ENCODE peak calls at places on chromosomes 11 and 22, in nine cellular contexts. One of them, this sample, is unnamed.
A peak's percentile ranks its signal among the peaks of the same experiment; 100 is the strongest.

GRCh38 chr11:83725718-83726117 is 439.6 kb upstream of the CCDC90B start:
- DNase-seq in tibial artery: no peak
- DNase-seq in NB4: no peak
- DNase-seq in CD8-positive, alpha-beta T cell: no peak
- DNase-seq in IMR-90: no peak
- DNase-seq in breast epithelium: no peak
- DNase-seq in cardiac muscle cell: peak; percentile 22
- DNase-seq in fibroblast of the aortic adventitia: peak; percentile 10
- DNase-seq in fibroblast of lung: peak; percentile 30
- DNase-seq in this sample: no peak

GRCh38 chr11:33500865-33501479 is 199.7 kb downstream of the C11orf91 start:
- DNase-seq in tibial artery: no peak
- DNase-seq in NB4: peak; percentile 33
- DNase-seq in CD8-positive, alpha-beta T cell: no peak
- DNase-seq in IMR-90: peak; percentile 65
- DNase-seq in breast epithelium: no peak
- DNase-seq in cardiac muscle cell: peak; percentile 60
- DNase-seq in fibroblast of the aortic adventitia: peak; percentile 70
- DNase-seq in fibroblast of lung: peak; percentile 50
- DNase-seq in this sample: peak; percentile 25

GRCh38 chr22:22721681-22722309 is 77.4 kb downstream of the GGTLC2 start:
- DNase-seq in tibial artery: no peak
- DNase-seq in NB4: peak; percentile 66
- DNase-seq in CD8-positive, alpha-beta T cell: peak; percentile 24
- DNase-seq in IMR-90: peak; percentile 83
- DNase-seq in breast epithelium: no peak
- DNase-seq in cardiac muscle cell: peak; percentile 84
- DNase-seq in fibroblast of the aortic adventitia: peak; percentile 70
- DNase-seq in fibroblast of lung: peak; percentile 46
- DNase-seq in this sample: peak; percentile 90

GRCh38 chr11:25775608-25776007 is 556.3 kb upstream of the ANO3 start:
- DNase-seq in tibial artery: no peak
- DNase-seq in NB4: no peak
- DNase-seq in CD8-positive, alpha-beta T cell: no peak
- DNase-seq in IMR-90: no peak
- DNase-seq in breast epithelium: no peak
- DNase-seq in cardiac muscle cell: no peak
- DNase-seq in fibroblast of the aortic adventitia: no peak
- DNase-seq in fibroblast of lung: no peak
- DNase-seq in this sample: no peak

GRCh38 chr22:17436981-17437410 is 67.7 kb downstream of the CECR2 start:
- DNase-seq in tibial artery: no peak
- DNase-seq in NB4: no peak
- DNase-seq in CD8-positive, alpha-beta T cell: no peak
- DNase-seq in IMR-90: no peak
- DNase-seq in breast epithelium: no peak
- DNase-seq in cardiac muscle cell: no peak
- DNase-seq in fibroblast of the aortic adventitia: no peak
- DNase-seq in fibroblast of lung: no peak
- DNase-seq in this sample: no peak

GRCh38 chr11:37370817-37371216 is 772.8 kb upstream of the RAG2 start:
- DNase-seq in tibial artery: no peak
- DNase-seq in NB4: no peak
- DNase-seq in CD8-positive, alpha-beta T cell: no peak
- DNase-seq in IMR-90: no peak
- DNase-seq in breast epithelium: no peak
- DNase-seq in cardiac muscle cell: no peak
- DNase-seq in fibroblast of the aortic adventitia: no peak
- DNase-seq in fibroblast of lung: peak; percentile 21
- DNase-seq in this sample: no peak

GRCh38 chr11:103358251-103358650 is 249.0 kb downstream of the DYNC2H1 start:
- DNase-seq in tibial artery: no peak
- DNase-seq in NB4: no peak
- DNase-seq in CD8-positive, alpha-beta T cell: no peak
- DNase-seq in IMR-90: peak; percentile 71
- DNase-seq in breast epithelium: no peak
- DNase-seq in cardiac muscle cell: no peak
- DNase-seq in fibroblast of the aortic adventitia: peak; percentile 35
- DNase-seq in fibroblast of lung: peak; percentile 78
- DNase-seq in this sample: peak; percentile 82

GRCh38 chr11:9689721-9690120 is 25.8 kb downstream of the SWAP70 start:
- DNase-seq in tibial artery: no peak
- DNase-seq in NB4: no peak
- DNase-seq in CD8-positive, alpha-beta T cell: no peak
- DNase-seq in IMR-90: no peak
- DNase-seq in breast epithelium: no peak
- DNase-seq in cardiac muscle cell: peak; percentile 30
- DNase-seq in fibroblast of the aortic adventitia: peak; percentile 92
- DNase-seq in fibroblast of lung: peak; percentile 47
- DNase-seq in this sample: no peak

GRCh38 chr11:11959601-11960000 is 48.8 kb downstream of the DKK3 start:
- DNase-seq in tibial artery: no peak
- DNase-seq in NB4: no peak
- DNase-seq in CD8-positive, alpha-beta T cell: no peak
- DNase-seq in IMR-90: no peak
- DNase-seq in breast epithelium: no peak
- DNase-seq in cardiac muscle cell: no peak
- DNase-seq in fibroblast of the aortic adventitia: no peak
- DNase-seq in fibroblast of lung: no peak
- DNase-seq in this sample: no peak
- TF ChIP-seq CTCF in tibial artery: no peak
- TF ChIP-seq CTCF in NB4: no peak
- TF ChIP-seq CTCF in CD8-positive, alpha-beta T cell: no peak
- TF ChIP-seq CTCF in IMR-90: no peak
- TF ChIP-seq CTCF in breast epithelium: no peak
- TF ChIP-seq CTCF in cardiac muscle cell: no peak
- TF ChIP-seq CTCF in fibroblast of the aortic adventitia: no peak
- TF ChIP-seq CTCF in fibroblast of lung: no peak
- TF ChIP-seq CTCF in this sample: no peak

GRCh38 chr11:68852628-68853027 is 10.9 kb upstream of the CPT1A start:
- DNase-seq in tibial artery: no peak
- DNase-seq in NB4: no peak
- DNase-seq in CD8-positive, alpha-beta T cell: no peak
- DNase-seq in IMR-90: no peak
- DNase-seq in breast epithelium: no peak
- DNase-seq in cardiac muscle cell: no peak
- DNase-seq in fibroblast of the aortic adventitia: no peak
- DNase-seq in fibroblast of lung: no peak
- DNase-seq in this sample: no peak

GRCh38 chr11:68854273-68854958 is 12.7 kb upstream of the CPT1A start:
- DNase-seq in tibial artery: no peak
- DNase-seq in NB4: no peak
- DNase-seq in CD8-positive, alpha-beta T cell: no peak
- DNase-seq in IMR-90: no peak
- DNase-seq in breast epithelium: no peak
- DNase-seq in cardiac muscle cell: no peak
- DNase-seq in fibroblast of the aortic adventitia: no peak
- DNase-seq in fibroblast of lung: no peak
- DNase-seq in this sample: no peak

GRCh38 chr11:68859123-68859522 is 17.4 kb upstream of the CPT1A start:
- DNase-seq in tibial artery: no peak
- DNase-seq in NB4: no peak
- DNase-seq in CD8-positive, alpha-beta T cell: no peak
- DNase-seq in IMR-90: no peak
- DNase-seq in breast epithelium: no peak
- DNase-seq in cardiac muscle cell: no peak
- DNase-seq in fibroblast of the aortic adventitia: no peak
- DNase-seq in fibroblast of lung: no peak
- DNase-seq in this sample: no peak

GRCh38 chr11:68857037-68857586 is 15.4 kb upstream of the CPT1A start:
- DNase-seq in tibial artery: no peak
- DNase-seq in NB4: no peak
- DNase-seq in CD8-positive, alpha-beta T cell: no peak
- DNase-seq in IMR-90: no peak
- DNase-seq in breast epithelium: no peak
- DNase-seq in cardiac muscle cell: no peak
- DNase-seq in fibroblast of the aortic adventitia: no peak
- DNase-seq in fibroblast of lung: no peak
- DNase-seq in this sample: no peak

GRCh38 chr11:68855205-68855978 is 13.7 kb upstream of the CPT1A start:
- DNase-seq in tibial artery: peak; percentile 79
- DNase-seq in NB4: peak; percentile 83
- DNase-seq in CD8-positive, alpha-beta T cell: no peak
- DNase-seq in IMR-90: peak; percentile 55
- DNase-seq in breast epithelium: no peak
- DNase-seq in cardiac muscle cell: peak; percentile 80
- DNase-seq in fibroblast of the aortic adventitia: no peak
- DNase-seq in fibroblast of lung: peak; percentile 47
- DNase-seq in this sample: no peak
- H3K4me3 ChIP-seq in tibial artery: peak overlapping the region; percentile 60
- H3K4me3 ChIP-seq in NB4: peak overlapping the region; percentile 51
- H3K4me3 ChIP-seq in CD8-positive, alpha-beta T cell: peak overlapping the region; percentile 41
- H3K4me3 ChIP-seq in IMR-90: peak overlapping the region; percentile 51
- H3K4me3 ChIP-seq in breast epithelium: peak overlapping the region; percentile 56
- H3K4me3 ChIP-seq in cardiac muscle cell: peak overlapping the region; percentile 34
- H3K4me3 ChIP-seq in fibroblast of the aortic adventitia: peak overlapping the region; percentile 56
- H3K4me3 ChIP-seq in fibroblast of lung: peak overlapping the region; percentile 40
- H3K4me3 ChIP-seq in this sample: peak overlapping the region; percentile 57

GRCh38 chr11:91047882-91048281 is 825.0 kb upstream of the CHORDC1 start:
- DNase-seq in tibial artery: no peak
- DNase-seq in NB4: no peak
- DNase-seq in CD8-positive, alpha-beta T cell: no peak
- DNase-seq in IMR-90: no peak
- DNase-seq in breast epithelium: no peak
- DNase-seq in cardiac muscle cell: no peak
- DNase-seq in fibroblast of the aortic adventitia: no peak
- DNase-seq in fibroblast of lung: no peak
- DNase-seq in this sample: no peak
- TF ChIP-seq CTCF in tibial artery: no peak
- TF ChIP-seq CTCF in NB4: no peak
- TF ChIP-seq CTCF in CD8-positive, alpha-beta T cell: no peak
- TF ChIP-seq CTCF in IMR-90: no peak
- TF ChIP-seq CTCF in breast epithelium: no peak
- TF ChIP-seq CTCF in cardiac muscle cell: no peak
- TF ChIP-seq CTCF in fibroblast of the aortic adventitia: no peak
- TF ChIP-seq CTCF in fibroblast of lung: no peak
- TF ChIP-seq CTCF in this sample: no peak

DNA sequence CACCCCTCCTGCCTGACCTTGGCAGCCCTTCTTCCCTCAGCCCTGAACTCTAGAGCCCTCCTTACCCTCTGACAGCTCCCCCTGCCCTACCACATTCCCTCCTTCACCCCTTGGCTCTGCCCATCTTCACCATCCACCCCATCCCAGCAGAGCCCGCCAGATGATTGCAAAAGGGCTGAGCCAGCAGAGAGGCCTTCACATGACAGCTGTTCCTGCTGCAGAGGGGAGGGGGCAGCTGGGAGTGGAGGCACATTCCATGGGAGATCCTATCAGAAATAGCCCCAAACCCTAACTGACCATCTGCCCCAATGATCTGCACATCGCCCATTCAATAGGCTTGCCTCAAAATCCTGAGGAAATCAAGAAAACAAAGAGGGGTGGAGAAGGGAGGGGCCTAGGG is 7.8 kb upstream of the AHNAK start:
- DNase-seq in tibial artery: peak; percentile 72
- DNase-seq in NB4: no peak
- DNase-seq in CD8-positive, alpha-beta T cell: no peak
- DNase-seq in IMR-90: no peak
- DNase-seq in breast epithelium: no peak
- DNase-seq in cardiac muscle cell: no peak
- DNase-seq in fibroblast of the aortic adventitia: no peak
- DNase-seq in fibroblast of lung: no peak
- DNase-seq in this sample: no peak
- H3K4me3 ChIP-seq in tibial artery: no peak overlapping the region
- H3K4me3 ChIP-seq in NB4: no peak overlapping the region
- H3K4me3 ChIP-seq in CD8-positive, alpha-beta T cell: no peak overlapping the region
- H3K4me3 ChIP-seq in IMR-90: no peak overlapping the region
- H3K4me3 ChIP-seq in breast epithelium: no peak overlapping the region
- H3K4me3 ChIP-seq in cardiac muscle cell: no peak overlapping the region
- H3K4me3 ChIP-seq in fibroblast of the aortic adventitia: peak overlapping the region; percentile 13
- H3K4me3 ChIP-seq in fibroblast of lung: peak overlapping the region; percentile 14
- H3K4me3 ChIP-seq in this sample: peak overlapping the region; percentile 1